ENCODE peak calls at places on chromosomes 11 and 22, in eight cellular contexts. O is substantia nigra, T is occipital lobe, F is HS-5, H is T-cell, G is fibroblast of pulmonary artery, Y is endothelial cell, Z is foreskin melanocyte. D is an unnamed sample.

GRCh38 chr11:1728931-1729691 is 21.3 kb downstream of the IFITM10 start:
- DNase-seq in G (no peak), T (no peak), Y (no peak), Z (no peak), F (no peak), H (no peak), O (no peak), D (no peak)

GRCh38 chr11:44305643-44306468 is 4.1 kb downstream of the ALX4 start:
- DNase-seq in Y (no peak), H (no peak), F (no peak), O (no peak), G (no peak), T (no peak), Z (no peak), D (no peak)

GRCh38 chr22:22865311-22866072 is 22.1 kb upstream of the IGLL5 start:
- DNase-seq in T (no peak), Z (no peak), H (no peak), Y (no peak), F (no peak), O (no peak), G (peak; percentile 27), D (no peak)

GRCh38 chr11:36703055-36703404 is 105.0 kb upstream of the RAG2 start:
- DNase-seq in F (no peak), Z (no peak), T (no peak), G (no peak), H (no peak), Y (no peak), O (no peak), D (no peak)

GRCh38 chr11:68040121-68040956 is 1.5 kb downstream of the TCIRG1 start:
- DNase-seq in Z (no peak), G (peak; percentile 79), Y (peak; percentile 53), H (peak; percentile 43), O (no peak), T (no peak), F (no peak), D (peak; percentile 23)

GRCh38 chr11:64121637-64122410 is 44.1 kb downstream of the MACROD1 start:
- DNase-seq in O (no peak), G (peak; percentile 42), T (no peak), Z (peak; percentile 65), Y (no peak), H (no peak), F (peak; percentile 78), D (peak; percentile 66)

GRCh38 chr22:40426671-40427070 is 56.3 kb downstream of the SGSM3 start:
- DNase-seq in G (peak; percentile 25), T (peak; percentile 74), F (no peak), H (no peak), O (peak; percentile 69), Z (no peak), Y (no peak), D (no peak)

GRCh38 chr22:21000215-21000986 is 1.5 kb downstream of the THAP7 start:
- DNase-seq in F (no peak), T (no peak), Z (no peak), Y (no peak), G (no peak), H (no peak), O (no peak), D (no peak)

GRCh38 chr22:42991010-42991651 is 23.8 kb downstream of the PACSIN2 start:
- DNase-seq in Y (no peak), F (peak; percentile 88), Z (peak; percentile 51), G (peak; percentile 67), O (no peak), T (no peak), H (no peak), D (peak; percentile 60)

GRCh38 chr11:118002541-118003019 is 16.4 kb downstream of the IL10RA start:
- DNase-seq in Z (no peak), G (peak; percentile 52), H (no peak), Y (no peak), O (no peak), T (no peak), F (no peak), D (no peak)

GRCh38 chr11:129894281-129895125 is 875 bp downstream of the NFRKB start:
- DNase-seq in F (peak; percentile 4), H (no peak), O (no peak), Y (no peak), G (no peak), Z (no peak), T (no peak), D (no peak)

GRCh38 chr11:15053201-15053685 is 20.1 kb upstream of the CALCB start:
- DNase-seq in O (no peak), Z (no peak), T (no peak), G (no peak), Y (no peak), F (peak; percentile 25), H (no peak), D (peak; percentile 87)

D was measured in foreskin keratinocyte.